ENCODE peak calls at places on chromosomes 6 and 20, in four cellular contexts. One of them, this sample, is unnamed.

GRCh38 chr6:63643862-63644261 is 8.3 kb downstream of the PHF3 start:
- DNase-seq in IMR-90: peak; percentile 11
- DNase-seq in mesendoderm: peak; percentile 62
- DNase-seq in H1: no peak
- DNase-seq in this sample: no peak

GRCh38 chr20:48864738-48865318 is 37.0 kb upstream of the PREX1 start:
- DNase-seq in IMR-90: no peak
- DNase-seq in mesendoderm: no peak
- DNase-seq in H1: no peak
- DNase-seq in this sample: no peak

GRCh38 chr6:91023529-91023928 is 436.7 kb upstream of the MAP3K7 start:
- DNase-seq in mesendoderm: no peak
- DNase-seq in IMR-90: no peak
- DNase-seq in H1: no peak
- DNase-seq in this sample: no peak

GRCh38 chr6:32685603-32686002 is 19.1 kb upstream of the HLA-DQB1 start:
- DNase-seq in IMR-90: peak; percentile 39
- DNase-seq in H1: no peak
- DNase-seq in mesendoderm: no peak
- DNase-seq in this sample: no peak

GRCh38 chr20:17858450-17859001 is 110.1 kb downstream of the SNX5 start:
- DNase-seq in mesendoderm: no peak
- DNase-seq in IMR-90: no peak
- DNase-seq in H1: no peak
- DNase-seq in this sample: no peak

GRCh38 chr20:3094848-3095629 is 10.5 kb upstream of the AVP start:
- DNase-seq in H1: no peak
- DNase-seq in mesendoderm: no peak
- DNase-seq in IMR-90: no peak
- DNase-seq in this sample: no peak

GRCh38 chr6:123926000-123926399 is 122.3 kb downstream of the NKAIN2 start:
- DNase-seq in mesendoderm: no peak
- DNase-seq in IMR-90: peak; percentile 12
- DNase-seq in H1: no peak
- DNase-seq in this sample: no peak

GRCh38 chr20:51495921-51496545 is 46.5 kb downstream of the NFATC2 start:
- DNase-seq in H1: no peak
- DNase-seq in mesendoderm: no peak
- DNase-seq in IMR-90: no peak
- DNase-seq in this sample: no peak

GRCh38 chr20:40986774-40987173 is 41.8 kb upstream of the TOP1 start:
- DNase-seq in mesendoderm: no peak
- DNase-seq in IMR-90: no peak
- DNase-seq in H1: peak; percentile 6
- DNase-seq in this sample: no peak

GRCh38 chr20:44959082-44959895 is 908 bp downstream of the TOMM34 start:
- DNase-seq in mesendoderm: peak; percentile 66
- DNase-seq in H1: no peak
- DNase-seq in IMR-90: peak; percentile 86
- DNase-seq in this sample: no peak

GRCh38 chr6:37019065-37019450 is 13.6 kb downstream of the FGD2 start:
- DNase-seq in IMR-90: no peak
- DNase-seq in H1: no peak
- DNase-seq in mesendoderm: no peak
- DNase-seq in this sample: no peak
- H3K4me2 ChIP-seq in IMR-90: no peak overlapping the region
- H3K4me2 ChIP-seq in H1: no peak overlapping the region
- H3K4me2 ChIP-seq in mesendoderm: no peak overlapping the region
- H3K4me2 ChIP-seq in this sample: no peak overlapping the region

GRCh38 chr6:107510108-107510507 is 20.2 kb downstream of the SOBP start:
- DNase-seq in H1: no peak
- DNase-seq in IMR-90: no peak
- DNase-seq in mesendoderm: no peak
- DNase-seq in this sample: no peak
- H3K56ac ChIP-seq in H1: no peak overlapping the region
- H3K56ac ChIP-seq in IMR-90: no peak overlapping the region
- H3K56ac ChIP-seq in mesendoderm: no peak overlapping the region
- H3K56ac ChIP-seq in this sample: no peak overlapping the region

GRCh38 chr6:4853349-4853748 is 77.1 kb downstream of the CDYL start:
- DNase-seq in H1: no peak
- DNase-seq in mesendoderm: peak; percentile 39
- DNase-seq in IMR-90: no peak
- DNase-seq in this sample: no peak

GRCh38 chr6:4852938-4853337 is 76.7 kb downstream of the CDYL start:
- DNase-seq in mesendoderm: no peak
- DNase-seq in H1: no peak
- DNase-seq in IMR-90: no peak
- DNase-seq in this sample: no peak

GRCh38 chr6:4856779-4857178 is 80.6 kb downstream of the CDYL start:
- DNase-seq in mesendoderm: no peak
- DNase-seq in IMR-90: no peak
- DNase-seq in H1: no peak
- DNase-seq in this sample: no peak

GRCh38 chr6:4851035-4851434 is 74.8 kb downstream of the CDYL start:
- DNase-seq in mesendoderm: no peak
- DNase-seq in H1: no peak
- DNase-seq in IMR-90: no peak
- DNase-seq in this sample: no peak

GRCh38 chr6:4853782-4854511 is 77.7 kb downstream of the CDYL start:
- DNase-seq in IMR-90: peak; percentile 51
- DNase-seq in H1: no peak
- DNase-seq in mesendoderm: no peak
- DNase-seq in this sample: no peak
- H3K79me1 ChIP-seq in IMR-90: peaks cover 77% of the 10 kb centered on the region
- H3K79me1 ChIP-seq in H1: peaks cover 27% of the 10 kb centered on the region
- H3K79me1 ChIP-seq in mesendoderm: peaks cover 36% of the 10 kb centered on the region
- H3K79me1 ChIP-seq in this sample: no peaks in the 10 kb centered on the region

GRCh38 chr6:31581511-31582229 is 554 bp downstream of the LTB start:
- DNase-seq in mesendoderm: no peak
- DNase-seq in IMR-90: no peak
- DNase-seq in H1: no peak
- DNase-seq in this sample: no peak

GRCh38 chr6:31580807-31581437 is 1.3 kb downstream of the LTB start:
- DNase-seq in H1: peak; percentile 96
- DNase-seq in mesendoderm: peak; percentile 91
- DNase-seq in IMR-90: peak; percentile 71
- DNase-seq in this sample: peak; percentile 90

GRCh38 chr6:31579119-31579505 is 3.1 kb downstream of the LTB start:
- DNase-seq in IMR-90: no peak
- DNase-seq in mesendoderm: no peak
- DNase-seq in H1: no peak
- DNase-seq in this sample: no peak

GRCh38 chr6:31579546-31580445 is 2.4 kb downstream of the LTB start:
- DNase-seq in H1: no peak
- DNase-seq in mesendoderm: no peak
- DNase-seq in IMR-90: no peak
- DNase-seq in this sample: no peak

GRCh38 chr6:31580446-31580755 is 1.8 kb downstream of the LTB start:
- DNase-seq in H1: no peak
- DNase-seq in mesendoderm: no peak
- DNase-seq in IMR-90: no peak
- DNase-seq in this sample: no peak
- H3K4me2 ChIP-seq in H1: peak overlapping the region; percentile 84
- H3K4me2 ChIP-seq in mesendoderm: peak overlapping the region; percentile 66
- H3K4me2 ChIP-seq in IMR-90: peak overlapping the region; percentile 76
- H3K4me2 ChIP-seq in this sample: peak overlapping the region; percentile 67

DNA sequence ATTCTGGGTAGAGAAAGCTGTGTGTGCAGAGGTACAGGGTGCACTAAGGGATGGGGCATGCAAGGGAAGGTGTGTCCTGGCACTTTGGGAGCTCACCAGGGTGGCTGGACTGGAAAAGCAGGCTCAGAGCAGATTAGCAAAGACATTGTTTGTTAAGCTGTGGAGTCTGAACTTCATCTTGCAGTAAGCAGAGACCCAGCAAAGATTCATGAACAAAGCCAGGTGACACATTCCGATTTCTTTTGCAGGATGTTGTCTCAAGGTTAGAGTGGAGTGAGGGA is 28.8 kb downstream of the DUSP22 start:
- DNase-seq in IMR-90: no peak
- DNase-seq in H1: no peak
- DNase-seq in mesendoderm: no peak
- DNase-seq in this sample: no peak
- H3K56ac ChIP-seq in IMR-90: no peak overlapping the region
- H3K56ac ChIP-seq in H1: no peak overlapping the region
- H3K56ac ChIP-seq in mesendoderm: no peak overlapping the region
- H3K56ac ChIP-seq in this sample: no peak overlapping the region

GRCh38 chr20:25279403-25279802 is 31.5 kb downstream of the PYGB start:
- DNase-seq in H1: no peak
- DNase-seq in IMR-90: no peak
- DNase-seq in mesendoderm: no peak
- DNase-seq in this sample: no peak

GRCh38 chr20:25282034-25282781 is 34.3 kb downstream of the PYGB start:
- DNase-seq in mesendoderm: no peak
- DNase-seq in H1: peak; percentile 34
- DNase-seq in IMR-90: no peak
- DNase-seq in this sample: no peak

GRCh38 chr20:25281541-25281991 is 33.7 kb downstream of the PYGB start:
- DNase-seq in H1: no peak
- DNase-seq in mesendoderm: no peak
- DNase-seq in IMR-90: no peak
- DNase-seq in this sample: no peak

GRCh38 chr20:25280051-25280573 is 32.2 kb downstream of the PYGB start:
- DNase-seq in mesendoderm: no peak
- DNase-seq in H1: peak; percentile 37
- DNase-seq in IMR-90: no peak
- DNase-seq in this sample: no peak

DNA sequence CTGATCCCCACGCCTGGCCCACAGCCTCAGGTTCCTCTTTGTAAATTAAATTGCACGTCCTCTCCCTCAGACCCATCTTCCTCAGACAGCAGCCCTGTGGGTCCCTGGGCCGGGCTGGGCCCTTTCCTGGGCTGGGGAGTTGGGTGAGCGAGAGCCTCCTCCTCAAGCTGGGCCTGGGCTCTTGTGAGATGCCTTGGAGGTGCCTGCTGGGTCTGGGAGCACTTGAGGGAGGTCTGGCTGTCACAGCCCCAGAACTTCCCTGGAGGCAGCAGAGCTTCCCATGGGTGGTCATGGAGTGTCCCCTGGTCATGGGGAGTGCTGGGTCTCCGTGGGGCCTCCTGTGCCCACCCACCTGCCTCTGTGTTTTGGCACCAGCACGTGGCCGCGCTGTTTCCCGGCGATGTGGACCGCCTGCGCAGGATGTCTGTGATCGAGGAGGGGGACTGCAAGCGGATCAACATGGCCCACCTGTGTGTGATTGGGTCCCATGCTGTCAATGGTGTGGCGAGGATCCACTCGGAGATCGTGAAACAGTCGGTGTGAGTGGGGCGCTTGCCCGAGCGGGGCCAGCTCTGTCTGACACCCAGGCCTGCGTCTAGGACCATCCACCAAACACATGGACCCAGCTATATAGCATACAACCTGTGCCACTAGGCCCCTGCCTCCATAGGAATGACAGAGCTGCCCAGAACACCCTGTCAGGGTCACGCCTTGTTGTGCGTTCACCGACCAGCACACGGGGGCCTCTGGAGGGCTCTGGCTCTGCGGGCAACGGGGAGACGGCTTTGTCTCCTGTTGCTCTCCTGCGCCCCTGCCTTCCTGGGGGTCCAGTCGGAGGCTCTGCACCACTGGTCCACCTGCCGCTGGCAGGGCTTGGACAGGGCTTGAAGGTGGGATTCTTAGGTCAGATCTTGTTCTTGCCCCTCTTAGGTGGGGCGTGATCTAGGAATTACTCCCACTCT is 33.0 kb downstream of the PYGB start:
- DNase-seq in mesendoderm: no peak
- DNase-seq in IMR-90: no peak
- DNase-seq in H1: peak; percentile 41
- DNase-seq in this sample: no peak
- H3K79me1 ChIP-seq in mesendoderm: no peaks in the 10 kb centered on the region
- H3K79me1 ChIP-seq in IMR-90: peaks cover 18% of the 10 kb centered on the region
- H3K79me1 ChIP-seq in H1: no peaks in the 10 kb centered on the region
- H3K79me1 ChIP-seq in this sample: no peaks in the 10 kb centered on the region

GRCh38 chr20:19814241-19814640 is 56.2 kb downstream of the RIN2 start:
- DNase-seq in IMR-90: no peak
- DNase-seq in H1: no peak
- DNase-seq in mesendoderm: no peak
- DNase-seq in this sample: no peak
- H3K4me2 ChIP-seq in IMR-90: no peak overlapping the region
- H3K4me2 ChIP-seq in H1: no peak overlapping the region
- H3K4me2 ChIP-seq in mesendoderm: no peak overlapping the region
- H3K4me2 ChIP-seq in this sample: no peak overlapping the region

This sample was measured in H9.